ENCODE peak calls at places on chromosomes 16 and 17, in ten cellular contexts. J is activated T-helper 1 cell treated with anti-CD3 and anti-CD28 coated beads, Interleukin-2, amount 50 U/mL, for 16 hours; R is sciatic nerve; M is GDM1; C is ELR; G is T-helper 1 cell; K is NCI-H1092; U is islet precursor cell; D is ecto neural progenitor cell; V is epithelial cell of prostate. Z is an unnamed sample.

GRCh38 chr17:80544655-80545498 is at the start of gene RPTOR:
- DNase-seq in J (peak; percentile 78), R (peak; percentile 94), M (peak; percentile 81), C (peak; percentile 95), G (peak; percentile 86), K (peak; percentile 87), U (peak; percentile 96), D (peak; percentile 98), V (peak; percentile 27), Z (peak; percentile 19)

GRCh38 chr17:77439382-77440013 is 298.7 kb downstream of the SEC14L1 start:
- DNase-seq in J (no peak), R (peak; percentile 63), M (no peak), C (no peak), G (peak; percentile 17), K (no peak), U (no peak), D (no peak), V (no peak), Z (no peak)

GRCh38 chr17:76957600-76958464 is 89.6 kb downstream of the MGAT5B start:
- DNase-seq in J (no peak), R (no peak), M (no peak), C (peak; percentile 39), G (no peak), K (no peak), U (no peak), D (peak; percentile 55), V (no peak), Z (no peak)

GRCh38 chr17:7184091-7184488 is 4.9 kb upstream of the ASGR1 start:
- DNase-seq in J (no peak), R (no peak), M (peak; percentile 27), C (no peak), G (no peak), K (no peak), U (no peak), D (no peak), V (no peak), Z (no peak)

GRCh38 chr17:74369221-74369620 is 1.9 kb downstream of the GPR142 start:
- DNase-seq in J (peak; percentile 35), R (peak; percentile 71), M (peak; percentile 62), C (no peak), G (peak; percentile 58), K (no peak), U (peak; percentile 84), D (peak; percentile 76), V (no peak), Z (no peak)

GRCh38 chr17:57324646-57325045 is 68.3 kb downstream of the MSI2 start:
- DNase-seq in J (no peak), R (no peak), M (no peak), C (no peak), G (no peak), K (no peak), U (no peak), D (no peak), V (no peak), Z (no peak)

GRCh38 chr16:23377071-23377931 is 75.2 kb downstream of the SCNN1B start:
- DNase-seq in J (no peak), R (no peak), M (no peak), C (no peak), G (no peak), K (no peak), U (no peak), D (no peak), V (no peak), Z (no peak)

GRCh38 chr17:35210741-35211140 is 16.5 kb upstream of the SLC35G3 start:
- DNase-seq in J (no peak), R (no peak), M (no peak), C (no peak), G (peak; percentile 72), K (no peak), U (no peak), D (no peak), V (no peak), Z (no peak)

GRCh38 chr16:53945996-53946395 is 242.0 kb downstream of the FTO start:
- DNase-seq in J (no peak), R (no peak), M (peak; percentile 26), C (peak; percentile 61), G (peak; percentile 21), K (no peak), U (no peak), D (no peak), V (no peak), Z (no peak)

GRCh38 chr16:4263504-4264436 is 9.1 kb downstream of the TFAP4 start:
- DNase-seq in J (no peak), R (peak; percentile 93), M (no peak), C (peak; percentile 51), G (no peak), K (no peak), U (peak; percentile 95), D (peak; percentile 91), V (no peak), Z (no peak)

GRCh38 chr16:4558026-4558425 is 1.9 kb downstream of the C16orf96 start:
- DNase-seq in J (no peak), R (peak; percentile 63), M (no peak), C (no peak), G (no peak), K (no peak), U (no peak), D (no peak), V (no peak), Z (no peak)

GRCh38 chr16:25051446-25052160 is 36.4 kb upstream of the ARHGAP17 start:
- DNase-seq in J (no peak), R (no peak), M (no peak), C (peak; percentile 71), G (no peak), K (no peak), U (peak; percentile 66), D (no peak), V (no peak), Z (peak; percentile 40)

GRCh38 chr16:81612351-81613170 is 166.5 kb upstream of the PLCG2 start:
- DNase-seq in J (no peak), R (no peak), M (no peak), C (no peak), G (no peak), K (no peak), U (no peak), D (no peak), V (no peak), Z (no peak)

GRCh38 chr17:31136319-31136718 is 41.5 kb downstream of the NF1 start:
- DNase-seq in J (no peak), R (no peak), M (no peak), C (no peak), G (no peak), K (no peak), U (no peak), D (no peak), V (no peak), Z (no peak)

GRCh38 chr17:44965491-44966234 is 2.4 kb downstream of the C1QL1 start:
- DNase-seq in J (no peak), R (no peak), M (no peak), C (no peak), G (no peak), K (no peak), U (no peak), D (no peak), V (no peak), Z (no peak)

GRCh38 chr16:58009856-58010416 is 8.7 kb downstream of the USB1 start:
- DNase-seq in J (no peak), R (no peak), M (no peak), C (no peak), G (no peak), K (no peak), U (no peak), D (no peak), V (no peak), Z (no peak)

GRCh38 chr16:55562936-55563335 is 3.5 kb upstream of the CAPNS2 start:
- DNase-seq in J (no peak), R (no peak), M (no peak), C (no peak), G (no peak), K (no peak), U (no peak), D (no peak), V (no peak), Z (no peak)

GRCh38 chr16:65740716-65741115 is 618.9 kb upstream of the CDH11 start:
- DNase-seq in J (no peak), R (no peak), M (no peak), C (no peak), G (no peak), K (no peak), U (no peak), D (no peak), V (no peak), Z (no peak)

GRCh38 chr17:35449371-35449931 is 885 bp upstream of the SLFN13 start:
- DNase-seq in J (no peak), R (peak; percentile 64), M (no peak), C (peak; percentile 19), G (no peak), K (no peak), U (no peak), D (no peak), V (no peak), Z (no peak)

GRCh38 chr17:37299257-37299985 is 76.4 kb upstream of the C17orf78 start:
- DNase-seq in J (no peak), R (no peak), M (no peak), C (no peak), G (no peak), K (no peak), U (peak; percentile 73), D (peak; percentile 55), V (no peak), Z (no peak)

GRCh38 chr17:4555863-4556646 is 871 bp upstream of the MYBBP1A start:
- DNase-seq in J (no peak), R (no peak), M (no peak), C (no peak), G (no peak), K (no peak), U (no peak), D (no peak), V (no peak), Z (no peak)

GRCh38 chr16:49411121-49411970 is 37.7 kb downstream of the C16orf78 start:
- DNase-seq in J (no peak), R (peak; percentile 40), M (no peak), C (no peak), G (no peak), K (no peak), U (no peak), D (no peak), V (no peak), Z (no peak)

GRCh38 chr17:77476920-77477805 is 336.4 kb downstream of the SEC14L1 start:
- DNase-seq in J (no peak), R (peak; percentile 79), M (no peak), C (peak; percentile 99), G (peak; percentile 45), K (no peak), U (peak; percentile 98), D (no peak), V (peak; percentile 92), Z (peak; percentile 84)

GRCh38 chr16:63337264-63337663 is 1301.0 kb upstream of the CDH8 start:
- DNase-seq in J (no peak), R (no peak), M (no peak), C (no peak), G (no peak), K (no peak), U (no peak), D (no peak), V (no peak), Z (no peak)

GRCh38 chr17:61662771-61663170 is 71.8 kb upstream of the NACA2 start:
- DNase-seq in J (no peak), R (no peak), M (no peak), C (no peak), G (no peak), K (no peak), U (no peak), D (no peak), V (no peak), Z (no peak)